ENCODE peak calls at places on chromosomes 1 and 21, in four cellular contexts. L, R, S and M are unnamed samples.
A peak's percentile ranks its signal among the peaks of the same experiment; 100 is the strongest.

GRCh38 chr1:108830119-108831008 is 26.5 kb downstream of the AKNAD1 start:
- DNase-seq in L (peak; percentile 80), R (no peak), S (peak; percentile 44), M (no peak)

GRCh38 chr1:242544071-242544470 is 19.6 kb upstream of the PLD5 start:
- DNase-seq in L (no peak), R (no peak), S (no peak), M (no peak)

GRCh38 chr1:161196521-161197451 is 2.1 kb downstream of the ADAMTS4 start:
- DNase-seq in L (no peak), R (no peak), S (no peak), M (no peak)

GRCh38 chr1:39925727-39926342 is 24.1 kb upstream of the MYCL start:
- DNase-seq in L (no peak), R (no peak), S (no peak), M (no peak)

GRCh38 chr1:207077470-207078377 is 10.9 kb upstream of the C4BPB start:
- DNase-seq in L (peak; percentile 30), R (peak; percentile 25), S (peak; percentile 74), M (peak; percentile 50)

GRCh38 chr1:156886583-156887302 is 6.8 kb upstream of the PEAR1 start:
- DNase-seq in L (no peak), R (no peak), S (no peak), M (no peak)

GRCh38 chr1:83931658-83932253 is 67.2 kb downstream of the TTLL7 start:
- DNase-seq in L (peak; percentile 7), R (no peak), S (no peak), M (no peak)

GRCh38 chr1:155064109-155064812 is 721 bp downstream of the EFNA4 start:
- DNase-seq in L (no peak), R (no peak), S (peak; percentile 42), M (no peak)

GRCh38 chr1:42774928-42775549 is 8.0 kb downstream of the C1orf50 start:
- DNase-seq in L (no peak), R (no peak), S (no peak), M (no peak)

GRCh38 chr1:215118081-215118480 is 35.5 kb downstream of the KCNK2 start:
- DNase-seq in L (no peak), R (no peak), S (no peak), M (no peak)

GRCh38 chr21:33374080-33374873 is 28.9 kb upstream of the IFNGR2 start:
- DNase-seq in L (no peak), R (no peak), S (peak; percentile 70), M (peak; percentile 26)

GRCh38 chr1:169890761-169891538 is 2.7 kb downstream of the SCYL3 start:
- DNase-seq in L (no peak), R (no peak), S (peak; percentile 24), M (no peak)

GRCh38 chr1:35594005-35594760 is 21.1 kb downstream of the TFAP2E start:
- DNase-seq in L (no peak), R (no peak), S (no peak), M (no peak)

GRCh38 chr1:24913274-24913604 is 16.8 kb downstream of the RUNX3 start:
- DNase-seq in L (no peak), R (no peak), S (no peak), M (no peak)

GRCh38 chr21:16302851-16303282 is 573.1 kb downstream of the USP25 start:
- DNase-seq in L (no peak), R (no peak), S (no peak), M (no peak)

GRCh38 chr1:87720561-87720960 is 391.9 kb downstream of the LMO4 start:
- DNase-seq in L (no peak), R (no peak), S (no peak), M (no peak)

GRCh38 chr1:198937231-198938031 is 298.6 kb downstream of the PTPRC start:
- DNase-seq in L (peak; percentile 40), R (peak; percentile 35), S (peak; percentile 46), M (peak; percentile 43)

GRCh38 chr1:91308544-91308943 is 96.1 kb downstream of the HFM1 start:
- DNase-seq in L (no peak), R (no peak), S (no peak), M (no peak)

GRCh38 chr1:55827350-55827749 is 612.2 kb upstream of the USP24 start:
- DNase-seq in L (peak; percentile 15), R (no peak), S (no peak), M (no peak)

GRCh38 chr1:43711049-43711448 is 3.7 kb downstream of the ST3GAL3 start:
- DNase-seq in L (no peak), R (no peak), S (no peak), M (no peak)

GRCh38 chr21:35895598-35895997 is 164.7 kb downstream of the SETD4 start:
- DNase-seq in L (no peak), R (no peak), S (no peak), M (no peak)

GRCh38 chr1:231385118-231385748 is 36.9 kb downstream of the EGLN1 start:
- DNase-seq in L (no peak), R (no peak), S (no peak), M (no peak)

GRCh38 chr1:234069760-234070159 is 165.3 kb downstream of the SLC35F3 start:
- DNase-seq in L (no peak), R (no peak), S (no peak), M (no peak)

GRCh38 chr1:44024903-44025525 is 6.2 kb downstream of the SLC6A9 start:
- DNase-seq in L (no peak), R (no peak), S (no peak), M (no peak)